ENCODE peak calls at places on chromosomes 1 and 21, in eight cellular contexts. P is tibial nerve, C is breast epithelium, H is adrenal gland, U is HCT116, O is ovary, B is testis, J is spleen. N is an unnamed sample.

GRCh38 chr1:162916821-162917613 is 56.0 kb upstream of the CCDC190 start:
- DNase-seq in P (no peak), C (no peak), H (no peak), U (no peak), O (no peak), B (no peak), J (no peak), N (no peak)

GRCh38 chr1:201450721-201451291 is 18.2 kb downstream of the PHLDA3 start:
- DNase-seq in P (no peak), C (no peak), H (peak), U (no peak), O (peak), B (peak), J (no peak), N (peak)

GRCh38 chr1:86503477-86504129 is 34.9 kb downstream of the CLCA1 start:
- DNase-seq in P (no peak), C (no peak), H (peak), U (no peak), O (peak), B (peak), J (peak), N (no peak)

GRCh38 chr1:78440381-78440793 is 50.4 kb upstream of the PTGFR start:
- DNase-seq in P (no peak), C (no peak), H (no peak), U (no peak), O (no peak), B (no peak), J (no peak), N (no peak)

GRCh38 chr1:42877380-42877779 is 31.0 kb downstream of the ZNF691 start:
- DNase-seq in P (no peak), C (no peak), H (no peak), U (no peak), O (no peak), B (no peak), J (no peak), N (no peak)

GRCh38 chr1:111856411-111857135 is 100.9 kb downstream of the DDX20 start:
- DNase-seq in P (no peak), C (no peak), H (no peak), U (no peak), O (no peak), B (no peak), J (no peak), N (peak)

GRCh38 chr1:100670083-100670482 is 49.5 kb upstream of the VCAM1 start:
- DNase-seq in P (no peak), C (no peak), H (no peak), U (no peak), O (no peak), B (no peak), J (no peak), N (no peak)

GRCh38 chr1:203340112-203340804 is 10.7 kb downstream of the FMOD start:
- DNase-seq in P (no peak), C (peak), H (peak), U (peak), O (peak), B (peak), J (peak), N (peak)

GRCh38 chr1:176609556-176610408 is 146.8 kb downstream of the PAPPA2 start:
- DNase-seq in P (no peak), C (no peak), H (no peak), U (no peak), O (no peak), B (no peak), J (no peak), N (no peak)

GRCh38 chr1:115982399-115982798 is 6.1 kb downstream of the SLC22A15 start:
- DNase-seq in P (no peak), C (no peak), H (no peak), U (no peak), O (no peak), B (no peak), J (no peak), N (no peak)

GRCh38 chr1:39394598-39394997 is 96.8 kb upstream of the BMP8A start:
- DNase-seq in P (no peak), C (no peak), H (peak), U (peak), O (no peak), B (no peak), J (no peak), N (peak)

GRCh38 chr1:226875641-226876295 is 5.4 kb downstream of the PSEN2 start:
- DNase-seq in P (no peak), C (no peak), H (peak), U (peak), O (no peak), B (no peak), J (peak), N (peak)

GRCh38 chr1:218299416-218299815 is 14.3 kb downstream of the RRP15 start:
- DNase-seq in P (no peak), C (no peak), H (no peak), U (peak), O (no peak), B (no peak), J (no peak), N (no peak)

GRCh38 chr1:185719021-185719420 is 15.2 kb upstream of the HMCN1 start:
- DNase-seq in P (no peak), C (no peak), H (no peak), U (peak), O (no peak), B (peak), J (no peak), N (peak)

GRCh38 chr1:27122652-27123051 is 32.3 kb downstream of the SLC9A1 start:
- DNase-seq in P (no peak), C (peak), H (peak), U (no peak), O (no peak), B (no peak), J (no peak), N (peak)

GRCh38 chr1:70840260-70840953 is 207.2 kb downstream of the PTGER3 start:
- DNase-seq in P (no peak), C (no peak), H (no peak), U (no peak), O (no peak), B (no peak), J (no peak), N (no peak)

GRCh38 chr1:85330711-85331290 is 54.4 kb upstream of the BCL10 start:
- DNase-seq in P (no peak), C (no peak), H (peak), U (no peak), O (no peak), B (no peak), J (no peak), N (no peak)

GRCh38 chr1:54311506-54311905 is 94.7 kb downstream of the SSBP3 start:
- DNase-seq in P (no peak), C (no peak), H (no peak), U (no peak), O (no peak), B (no peak), J (no peak), N (no peak)

GRCh38 chr1:7407547-7407895 is 363.6 kb upstream of the VAMP3 start:
- DNase-seq in P (no peak), C (no peak), H (no peak), U (no peak), O (no peak), B (no peak), J (peak), N (no peak)

GRCh38 chr1:66490817-66491216 is 43.1 kb upstream of the SGIP1 start:
- DNase-seq in P (no peak), C (no peak), H (no peak), U (no peak), O (no peak), B (no peak), J (no peak), N (no peak)

GRCh38 chr21:46661211-46661625 is 25.7 kb downstream of the PRMT2 start:
- DNase-seq in P (peak), C (no peak), H (peak), U (no peak), O (peak), B (peak), J (no peak), N (peak)

GRCh38 chr21:28216976-28217523 is 775.6 kb downstream of the LTN1 start:
- DNase-seq in P (no peak), C (no peak), H (no peak), U (no peak), O (no peak), B (no peak), J (no peak), N (no peak)

GRCh38 chr1:48817505-48818114 is 40.9 kb upstream of the BEND5 start:
- DNase-seq in P (peak), C (no peak), H (peak), U (peak), O (peak), B (peak), J (peak), N (peak)

GRCh38 chr1:201072149-201072548 is 40.1 kb downstream of the CACNA1S start:
- DNase-seq in P (no peak), C (no peak), H (no peak), U (no peak), O (no peak), B (no peak), J (no peak), N (no peak)

GRCh38 chr1:205199090-205199930 is 12.2 kb downstream of the DSTYK start:
- DNase-seq in P (no peak), C (no peak), H (no peak), U (no peak), O (no peak), B (no peak), J (no peak), N (no peak)

GRCh38 chr1:110005971-110006370 is 21.4 kb downstream of the AHCYL1 start:
- DNase-seq in P (no peak), C (no peak), H (no peak), U (no peak), O (no peak), B (no peak), J (no peak), N (no peak)

GRCh38 chr1:207962716-207963428 is 51.9 kb upstream of the CD34 start:
- DNase-seq in P (no peak), C (peak), H (peak), U (no peak), O (peak), B (peak), J (peak), N (peak)

GRCh38 chr1:178057863-178058576 is 35.9 kb upstream of the RASAL2 start:
- DNase-seq in P (peak), C (no peak), H (peak), U (no peak), O (peak), B (peak), J (no peak), N (no peak)

GRCh38 chr21:40732998-40733397 is 114.0 kb downstream of the DSCAM start:
- DNase-seq in P (no peak), C (no peak), H (no peak), U (no peak), O (no peak), B (no peak), J (no peak), N (no peak)

GRCh38 chr1:61184714-61185106 is 102.3 kb downstream of the NFIA start:
- DNase-seq in P (no peak), C (no peak), H (no peak), U (no peak), O (no peak), B (no peak), J (no peak), N (no peak)

GRCh38 chr1:61182049-61182448 is 99.7 kb downstream of the NFIA start:
- DNase-seq in P (no peak), C (no peak), H (no peak), U (no peak), O (no peak), B (no peak), J (no peak), N (no peak)

GRCh38 chr1:61183471-61184034 is 101.2 kb downstream of the NFIA start:
- DNase-seq in P (no peak), C (peak), H (peak), U (no peak), O (peak), B (peak), J (no peak), N (peak)

GRCh38 chr1:61186753-61187152 is 104.4 kb downstream of the NFIA start:
- DNase-seq in P (no peak), C (no peak), H (peak), U (no peak), O (no peak), B (no peak), J (no peak), N (no peak)

GRCh38 chr1:61184035-61184713 is 101.8 kb downstream of the NFIA start:
- DNase-seq in P (peak), C (peak), H (peak), U (no peak), O (peak), B (peak), J (peak), N (peak)
- H3K27ac ChIP-seq in P (peak), C (peak), H (peak), U (no peak), O (peak), B (peak), J (peak), N (peak)

DNA sequence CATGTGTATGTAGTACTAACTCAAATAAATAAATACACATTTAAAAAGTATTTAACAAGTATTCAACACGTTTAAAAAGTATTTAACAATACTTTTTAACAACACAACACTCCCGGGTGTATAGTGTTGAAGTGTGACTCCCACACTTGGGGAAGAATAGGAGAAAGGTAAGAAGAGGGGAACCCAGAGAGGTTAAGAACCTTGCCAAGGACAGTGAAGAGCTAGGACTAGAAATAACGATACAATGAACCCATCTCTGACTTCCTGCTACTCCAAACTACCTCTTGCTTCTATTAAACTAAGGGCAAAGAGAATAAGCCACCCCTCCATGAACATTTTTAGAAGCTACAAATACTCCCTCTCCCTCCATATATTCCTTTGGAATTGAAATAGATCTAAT is 1.7 kb upstream of the GFI1 start:
- DNase-seq in P (no peak), C (no peak), H (no peak), U (no peak), O (no peak), B (no peak), J (no peak), N (no peak)
- TF ChIP-seq POLR2A in P (no peak), C (no peak), H (no peak), U (no peak), O (no peak), B (no peak), J (no peak), N (no peak)

GRCh38 chr1:212952596-212952995 is 2.3 kb downstream of the VASH2 start:
- DNase-seq in P (no peak), C (no peak), H (no peak), U (no peak), O (no peak), B (no peak), J (no peak), N (no peak)
- H3K27ac ChIP-seq in P (no peak), C (peak), H (no peak), U (no peak), O (no peak), B (no peak), J (no peak), N (no peak)

GRCh38 chr1:32701421-32701911 is 1.1 kb downstream of the SYNC start:
- DNase-seq in P (no peak), C (no peak), H (peak), U (no peak), O (peak), B (peak), J (peak), N (no peak)

GRCh38 chr1:32701951-32702598 is 495 bp downstream of the SYNC start:
- DNase-seq in P (no peak), C (no peak), H (peak), U (no peak), O (peak), B (peak), J (peak), N (peak)

GRCh38 chr1:32703479-32704291 is 1.1 kb upstream of the SYNC start:
- DNase-seq in P (no peak), C (no peak), H (no peak), U (no peak), O (peak), B (peak), J (peak), N (no peak)

GRCh38 chr1:32705516-32705915 is 2.9 kb upstream of the SYNC start:
- DNase-seq in P (no peak), C (no peak), H (no peak), U (no peak), O (no peak), B (no peak), J (no peak), N (no peak)

DNA sequence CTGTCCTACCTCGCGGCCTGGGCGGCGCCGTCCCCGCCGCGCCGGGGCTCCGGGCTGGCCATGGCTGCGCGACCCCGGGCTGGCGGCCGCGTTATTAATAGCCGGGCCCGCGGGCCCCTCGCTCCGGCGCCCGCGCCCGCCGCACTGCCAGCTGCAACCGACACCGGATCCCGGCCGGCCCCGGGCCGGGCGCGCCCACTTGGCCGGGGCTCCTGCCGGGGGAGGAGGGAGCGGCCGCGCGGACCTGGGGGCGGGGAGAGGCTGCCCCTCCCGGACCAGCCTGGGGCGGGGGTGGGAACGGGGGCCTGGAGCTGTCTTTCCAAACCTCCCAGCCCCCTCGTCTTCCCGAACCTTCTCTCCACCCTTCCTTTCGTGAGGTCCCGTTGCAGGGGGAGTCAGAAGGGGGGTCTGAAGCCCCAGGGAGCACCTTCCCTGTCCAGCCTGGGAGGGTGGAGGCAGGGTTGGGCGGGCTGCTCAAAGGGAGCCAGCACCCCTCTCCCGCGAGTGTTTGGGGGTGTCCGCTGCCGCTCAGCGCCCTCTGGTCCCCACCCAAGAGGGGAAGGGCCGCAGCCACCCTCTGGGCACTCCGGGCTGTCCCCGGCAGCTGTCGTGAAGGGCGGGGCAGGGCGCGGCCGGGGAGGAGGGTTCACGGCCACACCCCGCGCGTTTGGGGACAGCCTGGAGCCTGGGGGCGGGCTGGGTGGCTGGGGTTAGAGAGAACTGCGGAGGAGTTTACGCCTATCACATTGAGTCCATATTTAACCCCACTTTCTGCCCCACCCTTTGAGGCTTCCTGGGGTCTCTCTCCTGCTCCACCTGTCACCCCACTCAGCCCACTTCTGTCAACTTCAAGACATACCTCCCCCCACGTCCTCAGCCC is at the start of gene SYNC:
- DNase-seq in P (peak), C (no peak), H (peak), U (no peak), O (peak), B (peak), J (peak), N (peak)
- TF ChIP-seq POLR2A in P (peak), C (no peak), H (no peak), U (no peak), O (no peak), B (no peak), J (no peak), N (no peak)

GRCh38 chr1:228283476-228284147 is 75.8 kb downstream of the OBSCN start:
- DNase-seq in P (no peak), C (peak), H (peak), U (no peak), O (no peak), B (no peak), J (peak), N (no peak)
- H3K27ac ChIP-seq in P (no peak), C (no peak), H (no peak), U (no peak), O (no peak), B (no peak), J (no peak), N (no peak)

DNA sequence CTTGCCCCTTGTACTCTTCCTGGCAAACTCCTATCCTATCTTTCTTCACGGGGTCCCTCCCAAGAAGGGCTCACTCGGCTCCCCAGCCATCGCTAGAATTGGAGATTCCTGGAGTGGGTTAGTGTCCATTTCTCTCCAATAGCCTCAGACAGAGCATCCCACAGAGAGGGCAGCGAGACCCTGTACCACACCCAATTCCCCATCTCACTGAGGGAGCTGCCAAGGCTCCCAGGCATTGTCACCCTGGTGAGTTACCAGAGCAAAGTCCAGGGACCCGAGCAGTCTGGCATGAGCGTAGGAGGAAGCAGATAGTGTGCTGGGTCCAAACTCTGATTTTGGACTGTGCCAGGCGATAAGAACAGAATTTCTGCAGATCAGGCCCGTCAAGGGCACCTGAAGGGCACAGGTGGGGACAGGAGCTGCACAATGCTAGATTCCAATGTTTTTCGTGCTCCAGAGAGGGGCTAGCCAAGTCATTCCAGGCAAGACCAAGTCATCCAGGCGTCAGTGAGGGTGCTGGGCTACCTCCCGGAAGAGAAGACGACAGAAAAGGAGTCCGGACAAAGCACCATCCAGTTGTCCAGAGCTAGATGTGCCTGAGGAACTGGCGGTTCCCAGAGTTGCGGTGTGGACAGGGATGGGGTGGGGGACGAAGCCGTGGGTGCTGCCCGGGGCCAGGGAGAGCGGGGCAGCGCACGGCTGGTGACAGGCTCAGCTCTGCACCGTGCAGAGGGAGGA is 15.3 kb downstream of the AKR7A3 start:
- DNase-seq in P (no peak), C (no peak), H (no peak), U (no peak), O (no peak), B (no peak), J (no peak), N (peak)
- TF ChIP-seq POLR2A in P (no peak), C (no peak), H (no peak), U (no peak), O (no peak), B (no peak), J (no peak), N (no peak)

GRCh38 chr1:30196872-30197615 is 526.3 kb downstream of the MATN1 start:
- DNase-seq in P (no peak), C (no peak), H (no peak), U (no peak), O (no peak), B (no peak), J (no peak), N (no peak)
- H3K27ac ChIP-seq in P (no peak), C (no peak), H (no peak), U (no peak), O (no peak), B (no peak), J (no peak), N (no peak)